ENCODE peak calls at places on chromosomes 4 and X, in four cellular contexts. K is osteocyte, N is transverse colon, Y is fibroblast of lung. G is an unnamed sample.

GRCh38 chr4:41009411-41009810 is 204.9 kb downstream of the APBB2 start:
- DNase-seq in N (no peak), Y (peak; percentile 72), K (no peak), G (no peak)

GRCh38 chr4:153115322-153116100 is 88.7 kb upstream of the TRIM2 start:
- DNase-seq in Y (peak; percentile 85), K (peak; percentile 76), N (peak; percentile 37), G (peak; percentile 47)

GRCh38 chr4:57094482-57095223 is 15.5 kb downstream of the IGFBP7 start:
- DNase-seq in N (no peak), K (no peak), Y (peak; percentile 90), G (no peak)

GRCh38 chr4:4480205-4480604 is 61.6 kb downstream of the STX18 start:
- DNase-seq in K (no peak), Y (peak; percentile 16), N (no peak), G (no peak)

GRCh38 chrX:17459596-17459995 is 84.6 kb downstream of the NHS start:
- DNase-seq in Y (peak; percentile 84), N (no peak), K (no peak), G (no peak)

GRCh38 chr4:147118523-147118922 is 172.9 kb upstream of the TTC29 start:
- DNase-seq in K (no peak), Y (peak; percentile 65), N (no peak), G (no peak)

GRCh38 chr4:142845293-142846070 is 619 bp downstream of the INPP4B start:
- DNase-seq in K (no peak), Y (peak; percentile 29), N (peak; percentile 13), G (no peak)

GRCh38 chrX:113906168-113906567 is 677.7 kb upstream of the HTR2C start:
- DNase-seq in N (no peak), Y (peak; percentile 16), K (no peak), G (no peak)

GRCh38 chrX:106170318-106170717 is 2.2 kb downstream of the PWWP3B start:
- DNase-seq in Y (peak; percentile 10), K (no peak), N (no peak), G (no peak)

GRCh38 chrX:38220024-38220935 is at the start of gene SRPX:
- DNase-seq in N (peak; percentile 27), K (peak; percentile 87), Y (peak; percentile 56), G (no peak)

GRCh38 chrX:74325130-74326059 is 21.4 kb downstream of the ZCCHC13 start:
- DNase-seq in K (no peak), Y (no peak), N (no peak), G (no peak)

GRCh38 chr4:180923476-180923875 is 1319.7 kb upstream of the TENM3 start:
- DNase-seq in Y (peak; percentile 85), N (no peak), K (no peak), G (no peak)

DNA sequence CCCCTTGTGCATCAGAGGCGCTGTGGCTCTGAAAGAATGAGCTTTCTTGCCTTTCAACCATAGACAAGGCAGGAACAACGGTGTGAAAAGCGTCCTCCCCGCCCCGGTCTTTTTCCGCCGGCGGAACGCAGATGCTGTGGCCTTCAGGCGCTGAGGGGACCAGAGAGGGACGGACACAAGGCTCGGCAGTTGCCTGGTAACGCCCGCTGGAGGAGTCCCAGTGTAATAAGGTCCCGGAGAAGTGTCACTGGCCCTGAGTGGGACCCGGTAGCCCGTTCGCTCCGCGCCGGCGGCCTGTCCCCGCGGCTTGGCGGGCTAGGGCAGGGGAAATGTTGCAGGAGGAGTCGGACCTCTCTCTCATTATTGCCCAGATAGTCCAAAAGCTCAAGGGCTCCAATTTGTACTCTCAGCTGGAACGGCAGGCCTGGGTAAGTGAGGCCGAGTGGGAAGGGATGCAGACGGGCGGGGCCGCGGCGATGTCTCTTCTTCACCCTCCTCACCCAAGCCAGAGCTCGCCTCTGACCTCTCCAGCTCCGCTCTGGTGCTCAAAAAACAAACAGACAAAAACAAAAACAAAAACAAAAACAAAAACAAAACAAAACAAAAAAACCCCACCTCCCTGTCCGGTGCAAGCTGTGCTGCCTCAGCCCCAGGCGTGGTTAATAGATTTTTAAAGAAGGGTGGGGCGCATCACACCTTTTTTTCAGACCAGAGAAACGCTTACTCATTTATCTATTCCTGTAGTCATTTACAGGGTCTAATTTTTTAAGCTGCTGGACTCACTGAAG is at the start of gene TBC1D19:
- DNase-seq in N (peak; percentile 90), Y (peak; percentile 89), K (peak; percentile 93), G (peak; percentile 81)
- TF ChIP-seq CTCF in N (no peak), Y (no peak), K (no peak), G (no peak)

DNA sequence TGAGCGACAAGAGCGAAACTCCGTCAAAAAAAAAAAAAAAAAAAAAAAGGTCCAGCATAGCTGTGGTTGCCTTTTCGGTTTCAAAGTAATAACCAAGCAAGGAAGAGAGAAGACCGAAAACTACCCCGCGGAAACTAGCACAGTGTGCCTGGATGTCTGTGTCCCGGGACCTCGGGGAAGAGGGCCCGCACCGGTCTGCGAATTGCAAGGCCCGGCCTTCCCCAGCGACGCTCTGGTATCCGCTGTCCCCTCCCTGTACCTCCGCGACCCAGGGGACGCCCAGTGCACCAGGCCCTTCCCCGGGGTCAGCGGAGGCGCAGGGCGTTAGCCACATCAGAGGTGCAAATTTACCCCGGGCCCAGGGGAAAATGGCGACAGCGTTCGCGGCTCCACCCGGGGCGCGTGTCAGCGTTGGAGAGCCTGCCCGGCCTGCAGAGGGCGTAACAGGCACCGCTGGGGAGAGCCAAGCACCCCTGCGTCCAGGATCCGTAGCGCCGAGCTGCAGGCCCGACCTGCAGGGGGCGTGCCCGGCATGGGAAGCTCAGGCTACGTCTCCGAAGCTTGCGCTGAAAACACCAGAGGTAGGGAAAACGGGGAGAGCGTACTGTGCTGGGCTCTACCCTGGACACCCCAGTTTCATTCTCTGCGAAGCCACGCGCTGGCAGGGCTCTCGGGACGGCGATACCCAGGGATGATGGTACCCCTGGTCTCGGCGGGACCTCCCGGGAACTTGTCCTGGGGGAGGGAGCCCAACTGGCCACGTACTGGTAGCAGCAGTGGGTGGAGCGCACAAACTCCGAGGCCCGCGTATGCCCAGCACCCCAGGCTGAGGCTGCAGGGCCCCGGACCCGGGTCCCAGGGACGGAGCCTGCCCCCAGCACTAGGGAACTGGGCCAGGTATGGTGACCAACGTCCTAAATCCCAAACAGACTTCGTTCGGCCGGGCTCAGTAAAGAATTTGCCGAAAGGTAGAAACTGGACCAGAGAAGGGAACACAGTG is 16.2 kb downstream of the NKX6-1 start:
- DNase-seq in K (no peak), Y (no peak), N (peak; percentile 64), G (no peak)
- TF ChIP-seq CTCF in K (no peak), Y (peak; percentile 34), N (peak; percentile 65), G (no peak)

DNA sequence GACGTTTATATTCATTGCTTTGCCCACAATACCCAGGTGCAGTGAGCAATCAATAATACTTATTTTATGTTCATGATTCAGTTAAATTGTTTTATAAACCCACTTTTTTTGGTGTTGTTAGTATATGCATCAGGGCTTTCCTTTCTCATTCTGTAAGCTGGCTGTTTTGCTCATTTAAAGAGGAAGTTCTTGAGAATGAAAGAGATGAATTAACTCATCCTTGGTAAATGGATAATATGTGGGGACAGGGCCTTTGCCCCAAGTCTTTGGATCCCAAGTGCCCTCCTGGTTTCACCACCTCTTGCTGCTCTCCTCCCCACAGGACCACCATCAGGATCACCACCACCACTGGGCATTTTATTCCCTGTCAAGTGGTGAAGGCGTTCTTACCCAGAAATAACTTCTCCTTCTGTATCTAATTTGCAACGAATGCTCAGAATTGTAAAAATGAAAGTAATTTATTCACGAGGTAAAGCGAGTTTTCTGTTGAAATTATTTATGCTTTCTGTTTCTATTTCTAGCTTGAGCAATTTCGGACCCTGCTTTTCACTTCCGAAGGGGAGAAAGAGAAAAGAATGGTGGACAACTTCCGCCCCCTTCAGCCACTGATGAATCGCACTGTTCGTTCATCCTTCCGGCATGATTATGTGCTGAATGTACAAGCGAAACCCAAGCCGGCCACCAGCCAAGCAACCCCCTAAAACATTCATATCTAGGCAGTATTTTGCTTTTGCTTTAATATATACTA is 8.1 kb upstream of the ZRSR2 start:
- DNase-seq in K (no peak), Y (no peak), N (peak; percentile 13), G (no peak)
- TF ChIP-seq CTCF in K (no peak), Y (no peak), N (no peak), G (no peak)

GRCh38 chr4:72513227-72513626 is 55.8 kb downstream of the ADAMTS3 start:
- DNase-seq in K (no peak), N (no peak), Y (no peak), G (no peak)
- TF ChIP-seq CTCF in K (no peak), N (no peak), Y (no peak), G (no peak)

GRCh38 chr4:157012296-157012695 is 40.7 kb upstream of the PDGFC start:
- DNase-seq in N (no peak), K (no peak), Y (peak; percentile 53), G (no peak)
- TF ChIP-seq CTCF in N (no peak), K (no peak), Y (no peak), G (no peak)

GRCh38 chr4:83248486-83248885 is 36.1 kb downstream of the COQ2 start:
- DNase-seq in N (peak; percentile 77), K (no peak), Y (no peak), G (no peak)

GRCh38 chr4:83251074-83251835 is 33.3 kb downstream of the COQ2 start:
- DNase-seq in Y (no peak), N (no peak), K (no peak), G (no peak)

GRCh38 chr4:83252782-83253405 is 31.7 kb downstream of the COQ2 start:
- DNase-seq in Y (peak; percentile 41), N (peak; percentile 89), K (no peak), G (peak; percentile 51)

GRCh38 chr4:83250666-83251065 is 33.9 kb downstream of the COQ2 start:
- DNase-seq in Y (no peak), K (no peak), N (peak; percentile 26), G (no peak)

DNA sequence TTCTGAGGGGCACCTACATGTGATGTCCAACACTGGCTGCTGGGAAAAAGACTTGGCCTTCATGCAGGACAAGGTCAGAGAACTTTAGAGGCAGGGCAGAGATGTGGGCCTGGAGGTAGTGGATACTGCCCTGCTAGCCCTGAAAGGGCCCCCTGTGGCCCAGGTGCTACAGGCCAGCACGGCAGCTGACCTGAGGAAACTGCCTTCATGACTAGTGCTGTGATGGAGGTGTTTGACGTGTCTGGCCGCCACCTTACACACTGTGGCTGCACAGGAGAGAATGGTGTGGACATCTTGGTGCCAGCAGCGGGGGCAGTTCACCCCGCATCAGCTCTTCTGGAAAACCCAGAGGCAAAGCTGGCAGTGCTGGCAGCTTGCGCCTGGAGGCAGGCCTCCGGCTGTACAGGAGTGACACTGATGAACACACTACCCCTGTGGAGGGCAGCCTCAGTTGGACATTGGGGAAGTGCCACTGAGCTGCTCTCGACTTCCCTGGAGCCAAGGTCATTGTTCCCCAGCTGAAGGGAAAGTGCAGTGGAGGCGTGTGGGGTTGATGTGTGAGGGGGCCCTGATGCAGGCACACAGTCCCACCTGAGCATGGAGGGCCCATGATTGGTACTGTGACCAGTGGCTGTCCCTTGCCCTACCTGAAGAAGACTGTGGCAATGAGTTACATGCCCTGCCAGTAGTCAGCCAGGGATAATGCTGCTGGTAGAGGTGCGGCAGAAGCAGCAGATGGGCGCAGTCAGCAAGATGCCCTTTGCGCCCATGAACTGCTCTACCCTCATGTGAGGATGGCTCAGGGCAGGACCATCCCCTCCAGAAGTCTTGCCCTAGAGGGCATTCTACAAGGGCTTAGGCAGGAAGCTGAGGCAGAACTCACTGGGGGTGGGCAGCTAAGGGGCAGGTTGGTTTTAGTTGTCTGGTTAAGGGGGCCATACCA is 36.9 kb downstream of the COQ2 start:
- DNase-seq in Y (no peak), K (no peak), N (no peak), G (no peak)
- TF ChIP-seq CTCF in Y (no peak), K (no peak), N (no peak), G (no peak)

DNA sequence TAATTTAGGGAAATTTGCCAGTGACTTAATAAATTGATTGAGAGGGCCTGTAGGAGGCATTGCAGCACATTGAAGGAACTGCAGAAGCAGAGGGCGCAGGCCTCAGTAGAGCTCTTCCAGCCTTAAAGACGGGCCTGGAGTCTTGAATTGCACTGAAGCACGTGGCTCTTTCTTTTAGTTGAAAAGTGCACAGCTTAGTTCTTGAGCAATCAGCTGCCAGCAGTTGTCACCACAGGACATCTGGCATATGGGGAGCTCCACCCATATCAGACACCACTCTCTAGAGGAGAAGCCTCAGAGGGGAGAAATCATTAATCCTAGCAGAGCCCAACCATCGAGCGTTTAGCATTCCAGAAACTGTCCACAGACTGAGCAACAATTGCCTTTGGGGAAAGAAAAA is 16.0 kb upstream of the FGF16 start:
- DNase-seq in Y (peak; percentile 61), K (no peak), N (no peak), G (no peak)
- TF ChIP-seq CTCF in Y (peak; percentile 21), K (peak; percentile 36), N (no peak), G (no peak)

G was measured in natural killer cell.